ENCODE peak calls at places on chromosomes 3 and 15, in ten cellular contexts. One of them, this sample, is unnamed.

GRCh38 chr15:67907175-67907723 is 67.4 kb upstream of the RNU6-1 start:
- DNase-seq in fibroblast of lung: no peak
- DNase-seq in AG04450: no peak
- DNase-seq in esophagus muscularis mucosa: no peak
- DNase-seq in AG10803: no peak
- DNase-seq in GM20000: no peak
- DNase-seq in colonic mucosa: no peak
- DNase-seq in fibroblast of pulmonary artery: no peak
- DNase-seq in right lobe of liver: no peak
- DNase-seq in CD4-positive, alpha-beta T cell: no peak
- DNase-seq in this sample: no peak

GRCh38 chr15:89649716-89650115 is 5.6 kb downstream of the KIF7 start:
- DNase-seq in colonic mucosa: no peak
- DNase-seq in AG04450: no peak
- DNase-seq in GM20000: no peak
- DNase-seq in CD4-positive, alpha-beta T cell: no peak
- DNase-seq in fibroblast of pulmonary artery: no peak
- DNase-seq in AG10803: no peak
- DNase-seq in esophagus muscularis mucosa: no peak
- DNase-seq in right lobe of liver: no peak
- DNase-seq in fibroblast of lung: no peak
- DNase-seq in this sample: no peak

GRCh38 chr3:183688869-183689268 is 8.7 kb upstream of the YEATS2 start:
- DNase-seq in GM20000: no peak
- DNase-seq in right lobe of liver: no peak
- DNase-seq in colonic mucosa: no peak
- DNase-seq in AG04450: no peak
- DNase-seq in esophagus muscularis mucosa: no peak
- DNase-seq in fibroblast of lung: peak
- DNase-seq in CD4-positive, alpha-beta T cell: no peak
- DNase-seq in AG10803: peak
- DNase-seq in fibroblast of pulmonary artery: peak
- DNase-seq in this sample: no peak

GRCh38 chr3:50605901-50606326 is 5.7 kb downstream of the CISH start:
- DNase-seq in esophagus muscularis mucosa: no peak
- DNase-seq in CD4-positive, alpha-beta T cell: no peak
- DNase-seq in colonic mucosa: no peak
- DNase-seq in AG04450: no peak
- DNase-seq in fibroblast of lung: no peak
- DNase-seq in GM20000: no peak
- DNase-seq in right lobe of liver: peak
- DNase-seq in AG10803: no peak
- DNase-seq in fibroblast of pulmonary artery: no peak
- DNase-seq in this sample: no peak

GRCh38 chr3:162166543-162166942 is 669.9 kb downstream of the OTOL1 start:
- DNase-seq in fibroblast of pulmonary artery: no peak
- DNase-seq in GM20000: no peak
- DNase-seq in AG10803: peak
- DNase-seq in colonic mucosa: no peak
- DNase-seq in CD4-positive, alpha-beta T cell: no peak
- DNase-seq in esophagus muscularis mucosa: no peak
- DNase-seq in AG04450: no peak
- DNase-seq in right lobe of liver: no peak
- DNase-seq in fibroblast of lung: no peak
- DNase-seq in this sample: no peak

GRCh38 chr3:130470132-130470531 is 46.8 kb upstream of the COL6A6 start:
- DNase-seq in colonic mucosa: no peak
- DNase-seq in fibroblast of lung: no peak
- DNase-seq in GM20000: no peak
- DNase-seq in AG04450: no peak
- DNase-seq in right lobe of liver: no peak
- DNase-seq in CD4-positive, alpha-beta T cell: no peak
- DNase-seq in esophagus muscularis mucosa: no peak
- DNase-seq in AG10803: peak
- DNase-seq in fibroblast of pulmonary artery: no peak
- DNase-seq in this sample: no peak

GRCh38 chr3:37980477-37981347 is 9.9 kb upstream of the VILL start:
- DNase-seq in colonic mucosa: no peak
- DNase-seq in fibroblast of pulmonary artery: no peak
- DNase-seq in AG04450: no peak
- DNase-seq in GM20000: no peak
- DNase-seq in esophagus muscularis mucosa: no peak
- DNase-seq in CD4-positive, alpha-beta T cell: no peak
- DNase-seq in fibroblast of lung: no peak
- DNase-seq in right lobe of liver: peak
- DNase-seq in AG10803: no peak
- DNase-seq in this sample: no peak

GRCh38 chr3:125128861-125129501 is 73.2 kb upstream of the HEG1 start:
- DNase-seq in colonic mucosa: no peak
- DNase-seq in esophagus muscularis mucosa: no peak
- DNase-seq in right lobe of liver: no peak
- DNase-seq in fibroblast of pulmonary artery: peak
- DNase-seq in CD4-positive, alpha-beta T cell: no peak
- DNase-seq in AG04450: no peak
- DNase-seq in GM20000: no peak
- DNase-seq in fibroblast of lung: peak
- DNase-seq in AG10803: peak
- DNase-seq in this sample: no peak

GRCh38 chr3:61669676-61670299 is 108.4 kb downstream of the PTPRG start:
- DNase-seq in AG04450: no peak
- DNase-seq in esophagus muscularis mucosa: no peak
- DNase-seq in colonic mucosa: no peak
- DNase-seq in fibroblast of lung: no peak
- DNase-seq in AG10803: no peak
- DNase-seq in fibroblast of pulmonary artery: no peak
- DNase-seq in GM20000: no peak
- DNase-seq in right lobe of liver: no peak
- DNase-seq in CD4-positive, alpha-beta T cell: no peak
- DNase-seq in this sample: no peak

GRCh38 chr3:162175904-162176303 is 679.3 kb downstream of the OTOL1 start:
- DNase-seq in right lobe of liver: no peak
- DNase-seq in fibroblast of pulmonary artery: no peak
- DNase-seq in CD4-positive, alpha-beta T cell: no peak
- DNase-seq in AG04450: no peak
- DNase-seq in fibroblast of lung: peak
- DNase-seq in esophagus muscularis mucosa: no peak
- DNase-seq in AG10803: no peak
- DNase-seq in GM20000: no peak
- DNase-seq in colonic mucosa: no peak
- DNase-seq in this sample: no peak

GRCh38 chr3:48504051-48504946 is at the start of gene SHISA5:
- DNase-seq in right lobe of liver: peak
- DNase-seq in GM20000: peak
- DNase-seq in esophagus muscularis mucosa: no peak
- DNase-seq in colonic mucosa: peak
- DNase-seq in AG04450: no peak
- DNase-seq in fibroblast of lung: peak
- DNase-seq in AG10803: peak
- DNase-seq in CD4-positive, alpha-beta T cell: peak
- DNase-seq in fibroblast of pulmonary artery: peak
- DNase-seq in this sample: peak

GRCh38 chr3:2711081-2711480 is 399.1 kb downstream of the IL5RA start:
- DNase-seq in AG10803: no peak
- DNase-seq in GM20000: no peak
- DNase-seq in fibroblast of lung: no peak
- DNase-seq in CD4-positive, alpha-beta T cell: no peak
- DNase-seq in AG04450: no peak
- DNase-seq in esophagus muscularis mucosa: no peak
- DNase-seq in fibroblast of pulmonary artery: no peak
- DNase-seq in colonic mucosa: no peak
- DNase-seq in right lobe of liver: no peak
- DNase-seq in this sample: no peak

GRCh38 chr3:2714856-2715255 is 395.3 kb downstream of the IL5RA start:
- DNase-seq in AG10803: no peak
- DNase-seq in fibroblast of pulmonary artery: no peak
- DNase-seq in esophagus muscularis mucosa: no peak
- DNase-seq in fibroblast of lung: no peak
- DNase-seq in GM20000: no peak
- DNase-seq in colonic mucosa: no peak
- DNase-seq in right lobe of liver: no peak
- DNase-seq in AG04450: no peak
- DNase-seq in CD4-positive, alpha-beta T cell: no peak
- DNase-seq in this sample: no peak

DNA sequence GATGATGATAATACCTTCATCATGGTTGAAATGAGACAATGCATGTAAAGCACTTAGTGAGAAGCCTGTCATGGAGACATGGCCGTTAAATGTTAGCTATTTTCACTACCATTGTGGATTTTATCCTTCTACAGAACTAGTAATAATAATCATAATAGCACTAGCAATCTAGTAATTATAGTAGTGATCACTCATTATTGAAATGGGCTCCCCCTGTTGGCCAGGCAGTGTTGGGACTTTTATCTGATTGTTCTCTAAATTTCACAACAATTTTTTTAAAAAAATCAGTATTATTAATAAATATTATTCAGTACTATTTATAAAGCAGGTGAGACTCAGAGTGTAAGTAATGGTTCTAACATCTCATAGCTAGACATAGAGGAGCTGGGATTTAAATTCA is 396.3 kb downstream of the IL5RA start:
- DNase-seq in colonic mucosa: no peak
- DNase-seq in fibroblast of pulmonary artery: no peak
- DNase-seq in right lobe of liver: no peak
- DNase-seq in CD4-positive, alpha-beta T cell: no peak
- DNase-seq in AG04450: no peak
- DNase-seq in esophagus muscularis mucosa: no peak
- DNase-seq in fibroblast of lung: peak
- DNase-seq in GM20000: no peak
- DNase-seq in AG10803: no peak
- DNase-seq in this sample: no peak
- TF ChIP-seq CTCF in colonic mucosa: peak
- TF ChIP-seq CTCF in fibroblast of pulmonary artery: no peak
- TF ChIP-seq CTCF in right lobe of liver: peak
- TF ChIP-seq CTCF in CD4-positive, alpha-beta T cell: peak
- TF ChIP-seq CTCF in AG04450: peak
- TF ChIP-seq CTCF in esophagus muscularis mucosa: no peak
- TF ChIP-seq CTCF in fibroblast of lung: peak
- TF ChIP-seq CTCF in GM20000: no peak
- TF ChIP-seq CTCF in AG10803: no peak
- TF ChIP-seq CTCF in this sample: peak

DNA sequence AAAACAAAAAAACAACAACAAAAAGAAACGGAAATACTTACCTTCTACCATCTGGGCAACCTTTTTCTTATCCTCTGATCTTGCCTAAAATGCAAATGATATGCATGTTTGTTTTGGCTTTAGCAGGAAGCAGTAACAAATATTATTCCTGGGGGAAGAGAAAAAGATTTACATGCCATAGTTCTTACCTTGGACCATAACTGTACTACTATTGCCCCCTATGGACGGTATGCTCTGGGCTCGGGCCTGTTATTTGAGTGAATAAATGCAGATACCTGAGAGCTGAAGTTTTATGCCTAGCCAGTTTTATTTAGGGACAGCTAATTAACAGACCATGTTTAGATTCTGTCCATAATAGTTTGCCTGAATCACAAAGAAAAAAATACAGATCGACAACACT is 12.6 kb upstream of the STARD5 start:
- DNase-seq in AG04450: no peak
- DNase-seq in fibroblast of pulmonary artery: peak
- DNase-seq in CD4-positive, alpha-beta T cell: peak
- DNase-seq in fibroblast of lung: peak
- DNase-seq in GM20000: peak
- DNase-seq in esophagus muscularis mucosa: no peak
- DNase-seq in right lobe of liver: no peak
- DNase-seq in colonic mucosa: no peak
- DNase-seq in AG10803: peak
- DNase-seq in this sample: no peak
- TF ChIP-seq CTCF in AG04450: peak
- TF ChIP-seq CTCF in fibroblast of pulmonary artery: peak
- TF ChIP-seq CTCF in CD4-positive, alpha-beta T cell: peak
- TF ChIP-seq CTCF in fibroblast of lung: peak
- TF ChIP-seq CTCF in GM20000: peak
- TF ChIP-seq CTCF in esophagus muscularis mucosa: no peak
- TF ChIP-seq CTCF in right lobe of liver: peak
- TF ChIP-seq CTCF in colonic mucosa: peak
- TF ChIP-seq CTCF in AG10803: peak
- TF ChIP-seq CTCF in this sample: peak

DNA sequence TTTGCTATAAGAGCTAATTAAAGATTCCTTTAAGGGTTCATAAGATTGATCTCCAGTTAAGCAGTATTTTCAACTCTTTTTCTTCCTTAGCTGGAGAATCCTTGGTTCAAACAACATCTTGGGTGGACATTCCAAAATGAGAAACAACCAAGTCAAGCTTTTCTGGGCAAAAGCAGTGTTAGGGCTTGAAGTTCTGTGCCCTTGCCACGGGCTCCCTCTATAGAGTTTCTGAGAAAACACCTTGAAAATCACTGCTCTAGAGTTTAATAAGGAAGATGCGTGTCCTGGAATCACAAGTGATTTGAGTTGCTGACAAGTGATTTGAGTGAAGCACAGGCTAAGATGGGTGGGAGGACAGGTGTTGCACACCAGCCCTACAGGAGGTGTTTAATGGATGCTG is 128.9 kb downstream of the SLCO3A1 start:
- DNase-seq in AG04450: no peak
- DNase-seq in CD4-positive, alpha-beta T cell: no peak
- DNase-seq in colonic mucosa: no peak
- DNase-seq in fibroblast of pulmonary artery: no peak
- DNase-seq in GM20000: no peak
- DNase-seq in AG10803: peak
- DNase-seq in esophagus muscularis mucosa: no peak
- DNase-seq in right lobe of liver: no peak
- DNase-seq in fibroblast of lung: peak
- DNase-seq in this sample: no peak
- TF ChIP-seq CTCF in AG04450: peak
- TF ChIP-seq CTCF in CD4-positive, alpha-beta T cell: no peak
- TF ChIP-seq CTCF in colonic mucosa: no peak
- TF ChIP-seq CTCF in fibroblast of pulmonary artery: no peak
- TF ChIP-seq CTCF in GM20000: no peak
- TF ChIP-seq CTCF in AG10803: no peak
- TF ChIP-seq CTCF in esophagus muscularis mucosa: no peak
- TF ChIP-seq CTCF in right lobe of liver: no peak
- TF ChIP-seq CTCF in fibroblast of lung: peak
- TF ChIP-seq CTCF in this sample: no peak

GRCh38 chr3:29427266-29428103 is 146.6 kb downstream of the RBMS3 start:
- DNase-seq in AG10803: peak
- DNase-seq in esophagus muscularis mucosa: no peak
- DNase-seq in fibroblast of lung: peak
- DNase-seq in fibroblast of pulmonary artery: no peak
- DNase-seq in AG04450: no peak
- DNase-seq in GM20000: no peak
- DNase-seq in colonic mucosa: no peak
- DNase-seq in right lobe of liver: no peak
- DNase-seq in CD4-positive, alpha-beta T cell: no peak
- DNase-seq in this sample: no peak

GRCh38 chr3:29429055-29429454 is 148.2 kb downstream of the RBMS3 start:
- DNase-seq in GM20000: no peak
- DNase-seq in colonic mucosa: no peak
- DNase-seq in fibroblast of pulmonary artery: no peak
- DNase-seq in esophagus muscularis mucosa: no peak
- DNase-seq in CD4-positive, alpha-beta T cell: no peak
- DNase-seq in AG10803: no peak
- DNase-seq in AG04450: no peak
- DNase-seq in fibroblast of lung: no peak
- DNase-seq in right lobe of liver: no peak
- DNase-seq in this sample: no peak

GRCh38 chr3:29430558-29430971 is 149.7 kb downstream of the RBMS3 start:
- DNase-seq in colonic mucosa: no peak
- DNase-seq in CD4-positive, alpha-beta T cell: no peak
- DNase-seq in esophagus muscularis mucosa: no peak
- DNase-seq in fibroblast of lung: peak
- DNase-seq in right lobe of liver: no peak
- DNase-seq in AG04450: peak
- DNase-seq in AG10803: peak
- DNase-seq in fibroblast of pulmonary artery: peak
- DNase-seq in GM20000: no peak
- DNase-seq in this sample: no peak

GRCh38 chr3:29426302-29427226 is 145.7 kb downstream of the RBMS3 start:
- DNase-seq in fibroblast of pulmonary artery: no peak
- DNase-seq in CD4-positive, alpha-beta T cell: no peak
- DNase-seq in colonic mucosa: no peak
- DNase-seq in GM20000: no peak
- DNase-seq in right lobe of liver: no peak
- DNase-seq in fibroblast of lung: peak
- DNase-seq in AG04450: no peak
- DNase-seq in AG10803: no peak
- DNase-seq in esophagus muscularis mucosa: no peak
- DNase-seq in this sample: no peak
- TF ChIP-seq CTCF in fibroblast of pulmonary artery: no peak
- TF ChIP-seq CTCF in CD4-positive, alpha-beta T cell: no peak
- TF ChIP-seq CTCF in colonic mucosa: no peak
- TF ChIP-seq CTCF in GM20000: no peak
- TF ChIP-seq CTCF in right lobe of liver: no peak
- TF ChIP-seq CTCF in fibroblast of lung: no peak
- TF ChIP-seq CTCF in AG04450: no peak
- TF ChIP-seq CTCF in AG10803: no peak
- TF ChIP-seq CTCF in esophagus muscularis mucosa: no peak
- TF ChIP-seq CTCF in this sample: no peak